ENCODE peak calls at places on chromosome 3, in six cellular contexts. K is stimulated activated CD8-positive, alpha-beta memory T cell treated with anti-CD3 and anti-CD28 coated beads, Interleukin-4, amount 100 ng/mL, for 4 hours; P is anterior cingulate cortex; E is EH; O is upper lobe of right lung; G is HS-5. A is an unnamed sample.

GRCh38 chr3:126961791-126962461 is 21.0 kb upstream of the PLXNA1 start:
- DNase-seq in E (no peak), O (no peak), K (no peak), G (no peak), P (no peak), A (no peak)

GRCh38 chr3:13415236-13416001 is 4.7 kb downstream of the NUP210 start:
- DNase-seq in P (no peak), O (no peak), E (no peak), G (no peak), K (no peak), A (no peak)

GRCh38 chr3:159765025-159765859 is 223.4 kb upstream of the IL12A start:
- DNase-seq in E (peak), P (peak), K (no peak), G (peak), O (peak), A (peak)

GRCh38 chr3:33372218-33373081 is 67.8 kb downstream of the UBP1 start:
- DNase-seq in K (peak), P (no peak), O (no peak), E (peak), G (peak), A (peak)

GRCh38 chr3:30293621-30294240 is 312.7 kb upstream of the TGFBR2 start:
- DNase-seq in G (no peak), K (no peak), P (no peak), E (no peak), O (no peak), A (peak)

GRCh38 chr3:72320096-72320910 is 527.9 kb downstream of the SHQ1 start:
- DNase-seq in P (no peak), O (no peak), K (no peak), E (no peak), G (no peak), A (no peak)

GRCh38 chr3:39170461-39170860 is 17.1 kb upstream of the CSRNP1 start:
- DNase-seq in E (no peak), G (no peak), P (no peak), K (no peak), O (no peak), A (no peak)

GRCh38 chr3:193872265-193872753 is 263.6 kb upstream of the HES1 start:
- DNase-seq in G (peak), K (no peak), P (no peak), E (peak), O (no peak), A (peak)

GRCh38 chr3:113560265-113560664 is 27.9 kb downstream of the SIDT1 start:
- DNase-seq in G (no peak), P (no peak), K (no peak), E (no peak), O (no peak), A (no peak)

GRCh38 chr3:78831446-78831972 is 936.3 kb downstream of the ROBO1 start:
- DNase-seq in E (no peak), K (no peak), G (no peak), O (no peak), P (no peak), A (no peak)

GRCh38 chr3:177824190-177824786 is 627.0 kb upstream of the TBL1XR1 start:
- DNase-seq in E (peak), K (no peak), P (no peak), G (no peak), O (peak), A (peak)